ENCODE peak calls at places on chromosome 17, in four cellular contexts. One of them, this sample, is unnamed.

GRCh38 chr17:68172461-68172954 is 75.3 kb upstream of the AMZ2 start:
- DNase-seq in small intestine: peak; percentile 59
- DNase-seq in tibial artery: peak; percentile 76
- DNase-seq in ascending aorta: peak; percentile 83
- DNase-seq in this sample: peak; percentile 25

GRCh38 chr17:40311575-40311974 is 2.6 kb downstream of the RARA start:
- DNase-seq in small intestine: no peak
- DNase-seq in tibial artery: peak; percentile 89
- DNase-seq in ascending aorta: peak; percentile 75
- DNase-seq in this sample: no peak

GRCh38 chr17:64984776-64985521 is 65.7 kb upstream of the LRRC37A3 start:
- DNase-seq in small intestine: no peak
- DNase-seq in tibial artery: no peak
- DNase-seq in ascending aorta: no peak
- DNase-seq in this sample: no peak

GRCh38 chr17:47967607-47968252 is 3.2 kb upstream of the CDK5RAP3 start:
- DNase-seq in small intestine: peak; percentile 76
- DNase-seq in tibial artery: no peak
- DNase-seq in ascending aorta: no peak
- DNase-seq in this sample: no peak

GRCh38 chr17:66684716-66685115 is 150.2 kb upstream of the CACNG5 start:
- DNase-seq in small intestine: no peak
- DNase-seq in tibial artery: no peak
- DNase-seq in ascending aorta: no peak
- DNase-seq in this sample: no peak

GRCh38 chr17:73342549-73343167 is 30.9 kb upstream of the CDC42EP4 start:
- DNase-seq in small intestine: no peak
- DNase-seq in tibial artery: no peak
- DNase-seq in ascending aorta: no peak
- DNase-seq in this sample: no peak

GRCh38 chr17:66304304-66305174 is 2.1 kb downstream of the PRKCA start:
- DNase-seq in small intestine: peak; percentile 65
- DNase-seq in ascending aorta: no peak
- DNase-seq in tibial artery: no peak
- DNase-seq in this sample: no peak

GRCh38 chr17:40188694-40189093 is 11.4 kb downstream of the RAPGEFL1 start:
- DNase-seq in small intestine: no peak
- DNase-seq in tibial artery: no peak
- DNase-seq in ascending aorta: no peak
- DNase-seq in this sample: no peak

GRCh38 chr17:39578272-39578671 is 29.4 kb downstream of the NEUROD2 start:
- DNase-seq in tibial artery: no peak
- DNase-seq in ascending aorta: no peak
- DNase-seq in small intestine: no peak
- DNase-seq in this sample: no peak

DNA sequence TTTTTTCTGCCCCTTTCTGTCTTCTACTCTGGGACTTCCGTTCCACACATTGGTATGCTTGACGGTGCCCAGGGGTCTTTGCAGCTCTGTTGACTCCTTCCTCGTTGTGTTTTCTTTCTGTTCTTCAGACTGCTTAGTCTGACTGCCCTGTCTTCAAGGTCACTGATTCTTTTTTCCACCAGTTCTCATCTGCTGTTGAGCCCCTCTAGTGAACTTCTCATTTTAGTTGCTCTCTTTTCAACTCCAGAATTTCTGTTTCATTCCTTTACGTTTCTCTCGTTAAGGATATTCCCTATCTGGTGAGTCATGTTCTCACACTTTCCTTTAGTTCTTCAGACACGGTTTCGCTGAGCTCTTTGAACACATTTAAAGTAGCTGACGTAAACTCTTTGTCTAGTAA is 13.8 kb downstream of the GAA start:
- DNase-seq in small intestine: no peak
- DNase-seq in tibial artery: no peak
- DNase-seq in ascending aorta: no peak
- DNase-seq in this sample: no peak
- H3K4me1 ChIP-seq in small intestine: no peaks in the 10 kb centered on the region
- H3K4me1 ChIP-seq in tibial artery: no peaks in the 10 kb centered on the region
- H3K4me1 ChIP-seq in ascending aorta: no peaks in the 10 kb centered on the region
- H3K4me1 ChIP-seq in this sample: no peaks in the 10 kb centered on the region

GRCh38 chr17:78723001-78723796 is 58.9 kb downstream of the CYTH1 start:
- DNase-seq in tibial artery: no peak
- DNase-seq in small intestine: no peak
- DNase-seq in ascending aorta: no peak
- DNase-seq in this sample: no peak
- H3K4me3 ChIP-seq in tibial artery: peak overlapping the region; percentile 35
- H3K4me3 ChIP-seq in small intestine: no peak overlapping the region
- H3K4me3 ChIP-seq in ascending aorta: peak overlapping the region; percentile 28
- H3K4me3 ChIP-seq in this sample: peak overlapping the region; percentile 59

GRCh38 chr17:44324092-44324570 is 492 bp downstream of the SLC25A39 start:
- DNase-seq in small intestine: peak; percentile 38
- DNase-seq in ascending aorta: no peak
- DNase-seq in tibial artery: no peak
- DNase-seq in this sample: no peak

GRCh38 chr17:44327715-44328449 is 3.3 kb upstream of the SLC25A39 start:
- DNase-seq in tibial artery: no peak
- DNase-seq in ascending aorta: no peak
- DNase-seq in small intestine: no peak
- DNase-seq in this sample: no peak

GRCh38 chr17:44324571-44325275 is at the start of gene SLC25A39:
- DNase-seq in ascending aorta: peak; percentile 97
- DNase-seq in tibial artery: peak; percentile 97
- DNase-seq in small intestine: peak; percentile 94
- DNase-seq in this sample: peak; percentile 47

GRCh38 chr17:44323359-44324091 is 1.1 kb downstream of the SLC25A39 start:
- DNase-seq in small intestine: no peak
- DNase-seq in tibial artery: no peak
- DNase-seq in ascending aorta: no peak
- DNase-seq in this sample: no peak

GRCh38 chr17:44326867-44327444 is 2.3 kb upstream of the SLC25A39 start:
- DNase-seq in small intestine: peak; percentile 98
- DNase-seq in tibial artery: peak; percentile 99
- DNase-seq in ascending aorta: peak; percentile 98
- DNase-seq in this sample: peak; percentile 89
- H3K4me1 ChIP-seq in small intestine: peaks cover 5% of the 10 kb centered on the region
- H3K4me1 ChIP-seq in tibial artery: peaks cover 22% of the 10 kb centered on the region
- H3K4me1 ChIP-seq in ascending aorta: peaks cover 7% of the 10 kb centered on the region
- H3K4me1 ChIP-seq in this sample: peaks cover 8% of the 10 kb centered on the region

GRCh38 chr17:13128676-13129075 is 110.8 kb upstream of the ELAC2 start:
- DNase-seq in small intestine: no peak
- DNase-seq in tibial artery: no peak
- DNase-seq in ascending aorta: no peak
- DNase-seq in this sample: no peak
- H3K4me3 ChIP-seq in small intestine: no peak overlapping the region
- H3K4me3 ChIP-seq in tibial artery: no peak overlapping the region
- H3K4me3 ChIP-seq in ascending aorta: no peak overlapping the region
- H3K4me3 ChIP-seq in this sample: no peak overlapping the region

GRCh38 chr17:4501295-4501949 is 2.7 kb downstream of the SPNS2 start:
- DNase-seq in small intestine: no peak
- DNase-seq in ascending aorta: no peak
- DNase-seq in tibial artery: no peak
- DNase-seq in this sample: no peak
- H3K4me1 ChIP-seq in small intestine: peaks cover 7% of the 10 kb centered on the region
- H3K4me1 ChIP-seq in ascending aorta: peaks cover 15% of the 10 kb centered on the region
- H3K4me1 ChIP-seq in tibial artery: peaks cover 29% of the 10 kb centered on the region
- H3K4me1 ChIP-seq in this sample: peaks cover 35% of the 10 kb centered on the region

DNA sequence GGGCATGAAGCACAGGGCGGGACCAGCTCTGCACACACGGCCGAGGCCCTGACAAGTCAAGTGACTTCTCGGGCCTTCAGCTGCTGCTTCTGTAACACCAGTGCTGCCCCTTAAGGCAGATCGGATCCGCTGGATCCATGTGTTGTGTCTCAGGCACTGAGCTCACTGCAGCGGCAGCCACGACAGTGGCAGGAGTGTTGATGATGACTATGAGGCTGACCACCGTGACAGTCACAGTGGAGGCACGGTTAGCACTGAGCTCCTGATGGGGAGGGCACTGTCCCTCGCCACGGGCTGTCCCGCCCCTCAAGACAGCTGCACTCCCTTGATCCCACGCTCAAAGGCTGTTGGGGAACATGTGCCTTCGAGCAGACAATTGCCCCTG is 29.4 kb downstream of the PEMT start:
- DNase-seq in small intestine: no peak
- DNase-seq in ascending aorta: no peak
- DNase-seq in tibial artery: no peak
- DNase-seq in this sample: no peak
- H3K4me3 ChIP-seq in small intestine: no peak overlapping the region
- H3K4me3 ChIP-seq in ascending aorta: no peak overlapping the region
- H3K4me3 ChIP-seq in tibial artery: no peak overlapping the region
- H3K4me3 ChIP-seq in this sample: peak overlapping the region; percentile 28

DNA sequence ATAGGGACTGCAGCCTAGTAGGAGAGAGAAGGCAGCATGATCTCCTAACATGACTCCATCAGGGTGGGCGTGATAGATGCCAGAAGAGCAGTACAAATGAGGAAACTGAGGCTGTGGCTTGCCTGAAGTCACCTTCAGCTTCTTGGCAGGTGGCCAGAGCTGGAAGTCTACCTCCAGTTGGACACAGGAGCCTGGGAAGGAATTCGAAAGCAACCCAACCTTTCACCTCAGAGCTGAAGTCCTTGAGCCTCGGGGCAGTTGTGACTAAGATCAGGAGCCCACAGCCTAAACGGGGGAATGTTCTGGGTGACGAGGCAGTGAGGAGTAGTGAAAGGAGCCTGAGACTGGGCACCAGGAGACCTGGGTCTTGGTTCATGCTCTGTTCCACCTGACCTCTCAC is 9.4 kb upstream of the SLC52A1 start:
- DNase-seq in small intestine: peak; percentile 92
- DNase-seq in ascending aorta: no peak
- DNase-seq in tibial artery: no peak
- DNase-seq in this sample: no peak
- H3K4me1 ChIP-seq in small intestine: no peaks in the 10 kb centered on the region
- H3K4me1 ChIP-seq in ascending aorta: no peaks in the 10 kb centered on the region
- H3K4me1 ChIP-seq in tibial artery: no peaks in the 10 kb centered on the region
- H3K4me1 ChIP-seq in this sample: no peaks in the 10 kb centered on the region

This sample was measured in thoracic aorta.